ENCODE peak calls at places on chromosomes 1 and 21, in six cellular contexts. Q is HepG2, D is cardiac fibroblast, T is SK-N-SH, C is endodermal cell, R is cardiac muscle cell. N is an unnamed sample.

GRCh38 chr1:238652346-238652968 is 733.9 kb upstream of the CHRM3 start:
- DNase-seq in C (no peak), T (no peak), D (peak), R (no peak), Q (no peak), N (no peak)

GRCh38 chr1:77476460-77476859 is 194.6 kb downstream of the AK5 start:
- DNase-seq in D (no peak), C (no peak), Q (no peak), T (no peak), R (no peak), N (no peak)

GRCh38 chr1:241551759-241552638 is 19.8 kb downstream of the KMO start:
- DNase-seq in T (no peak), R (no peak), Q (no peak), C (no peak), D (peak), N (peak)

GRCh38 chr1:244353572-244354091 is 98.1 kb downstream of the ADSS2 start:
- DNase-seq in T (no peak), R (no peak), D (peak), Q (peak), C (peak), N (peak)

GRCh38 chr1:92240034-92240433 is 22.3 kb downstream of the C1orf146 start:
- DNase-seq in Q (no peak), T (no peak), C (no peak), D (no peak), R (peak), N (no peak)

GRCh38 chr1:25431495-25432363 is 1.0 kb downstream of the MACO1 start:
- DNase-seq in Q (no peak), D (peak), R (no peak), C (no peak), T (no peak), N (no peak)

GRCh38 chr1:64410217-64410616 is 59.7 kb upstream of the CACHD1 start:
- DNase-seq in C (no peak), R (no peak), Q (no peak), D (no peak), T (no peak), N (no peak)

GRCh38 chr1:63931468-63931867 is 157.7 kb downstream of the ROR1 start:
- DNase-seq in Q (no peak), R (no peak), C (no peak), T (no peak), D (peak), N (no peak)

GRCh38 chr1:39195166-39196111 is 9.1 kb upstream of the MACF1 start:
- DNase-seq in C (no peak), R (no peak), Q (no peak), D (peak), T (no peak), N (no peak)

GRCh38 chr1:24351918-24352637 is 32.9 kb downstream of the GRHL3 start:
- DNase-seq in C (no peak), Q (no peak), T (no peak), D (peak), R (no peak), N (no peak)

GRCh38 chr1:197799271-197799670 is 24.0 kb upstream of the DENND1B start:
- DNase-seq in T (no peak), C (peak), R (no peak), Q (no peak), D (peak), N (no peak)

GRCh38 chr1:168498159-168498609 is 45.6 kb downstream of the XCL2 start:
- DNase-seq in R (peak), C (no peak), D (peak), T (no peak), Q (no peak), N (no peak)

GRCh38 chr1:219171192-219171935 is 2.3 kb upstream of the LYPLAL1 start:
- DNase-seq in C (no peak), Q (peak), T (no peak), D (peak), R (no peak), N (no peak)

GRCh38 chr21:44448651-44449131 is 6.6 kb upstream of the LRRC3 start:
- DNase-seq in C (peak), D (no peak), R (peak), T (no peak), Q (peak), N (no peak)

GRCh38 chr1:3742439-3743298 is 9.6 kb upstream of the CCDC27 start:
- DNase-seq in Q (no peak), T (no peak), R (no peak), C (no peak), D (peak), N (no peak)

GRCh38 chr1:171084879-171085278 is 5.8 kb upstream of the FMO3 start:
- DNase-seq in T (no peak), Q (no peak), C (no peak), D (no peak), R (no peak), N (no peak)

GRCh38 chr1:23010734-23011449 is 4.8 kb downstream of the TEX46 start:
- DNase-seq in D (peak), T (no peak), R (no peak), C (no peak), Q (no peak), N (no peak)

GRCh38 chr1:21914880-21915640 is 22.1 kb downstream of the HSPG2 start:
- DNase-seq in Q (no peak), T (peak), C (no peak), D (no peak), R (no peak), N (no peak)

GRCh38 chr1:115183158-115183557 is 93.9 kb upstream of the TSPAN2 start:
- DNase-seq in R (no peak), T (no peak), C (peak), D (no peak), Q (no peak), N (no peak)

GRCh38 chr1:12525311-12526181 is 92.5 kb downstream of the DHRS3 start:
- DNase-seq in T (no peak), Q (peak), D (peak), R (no peak), C (no peak), N (no peak)

GRCh38 chr1:41846595-41846994 is 72.1 kb downstream of the HIVEP3 start:
- DNase-seq in R (no peak), Q (no peak), C (no peak), D (peak), T (no peak), N (no peak)

GRCh38 chr1:33378524-33378923 is 52.4 kb downstream of the PHC2 start:
- DNase-seq in C (no peak), T (no peak), D (no peak), R (no peak), Q (no peak), N (no peak)

GRCh38 chr1:12170263-12170671 is 3.5 kb downstream of the TNFRSF1B start:
- DNase-seq in D (no peak), Q (no peak), T (no peak), R (no peak), C (no peak), N (no peak)

GRCh38 chr1:158055854-158056253 is 62.4 kb downstream of the KIRREL1 start:
- DNase-seq in Q (no peak), D (no peak), T (no peak), C (peak), R (no peak), N (no peak)

GRCh38 chr1:34460193-34460592 is 283.5 kb downstream of the C1orf94 start:
- DNase-seq in T (peak), Q (peak), D (peak), C (peak), R (peak), N (peak)

GRCh38 chr1:26190373-26190987 is at the start of gene CATSPER4:
- DNase-seq in Q (peak), R (peak), T (no peak), C (peak), D (peak), N (no peak)

GRCh38 chr1:231040019-231040799 is at the start of gene FAM89A:
- DNase-seq in Q (no peak), T (peak), C (peak), D (no peak), R (peak), N (no peak)

GRCh38 chr21:35211767-35212166 is 162.7 kb upstream of the RUNX1 start:
- DNase-seq in T (no peak), Q (no peak), R (no peak), D (no peak), C (no peak), N (no peak)

GRCh38 chr1:155871390-155871789 is 12.0 kb downstream of the SYT11 start:
- DNase-seq in Q (no peak), C (no peak), D (peak), T (peak), R (peak), N (no peak)

GRCh38 chr1:54054438-54054749 is 986 bp downstream of the TCEANC2 start:
- DNase-seq in R (no peak), C (no peak), D (no peak), Q (no peak), T (no peak), N (no peak)

GRCh38 chr1:11431946-11432507 is 46.9 kb upstream of the DISP3 start:
- DNase-seq in C (no peak), D (no peak), R (no peak), Q (no peak), T (no peak), N (no peak)

GRCh38 chr1:39646232-39647081 is 7.0 kb upstream of the HEYL start:
- DNase-seq in Q (no peak), C (peak), T (peak), D (peak), R (peak), N (no peak)

GRCh38 chr1:95021085-95021484 is 51.7 kb downstream of the ALG14 start:
- DNase-seq in Q (no peak), C (no peak), T (no peak), D (no peak), R (no peak), N (no peak)

GRCh38 chr1:43558346-43558841 is 27.7 kb downstream of the PTPRF start:
- DNase-seq in C (peak), R (peak), D (no peak), T (peak), Q (no peak), N (no peak)

GRCh38 chr1:163703794-163704193 is 382.0 kb downstream of the NUF2 start:
- DNase-seq in Q (no peak), R (no peak), C (no peak), T (no peak), D (no peak), N (no peak)

GRCh38 chr1:166884040-166884642 is 8.1 kb upstream of the TADA1 start:
- DNase-seq in Q (no peak), R (peak), T (peak), D (peak), C (peak), N (no peak)

GRCh38 chr21:45724345-45724961 is 80.9 kb downstream of the PCBP3 start:
- DNase-seq in T (no peak), D (no peak), C (peak), R (no peak), Q (no peak), N (no peak)

GRCh38 chr1:115277276-115277675 is 60.8 kb downstream of the NGF start:
- DNase-seq in R (no peak), C (no peak), T (no peak), D (peak), Q (no peak), N (no peak)

GRCh38 chr21:26167593-26167992 is 3.0 kb downstream of the APP start:
- DNase-seq in R (no peak), Q (no peak), T (no peak), C (no peak), D (no peak), N (no peak)
- H3K4me3 ChIP-seq in R (peak), Q (peak), T (no peak), C (peak), D (no peak), N (no peak)

DNA sequence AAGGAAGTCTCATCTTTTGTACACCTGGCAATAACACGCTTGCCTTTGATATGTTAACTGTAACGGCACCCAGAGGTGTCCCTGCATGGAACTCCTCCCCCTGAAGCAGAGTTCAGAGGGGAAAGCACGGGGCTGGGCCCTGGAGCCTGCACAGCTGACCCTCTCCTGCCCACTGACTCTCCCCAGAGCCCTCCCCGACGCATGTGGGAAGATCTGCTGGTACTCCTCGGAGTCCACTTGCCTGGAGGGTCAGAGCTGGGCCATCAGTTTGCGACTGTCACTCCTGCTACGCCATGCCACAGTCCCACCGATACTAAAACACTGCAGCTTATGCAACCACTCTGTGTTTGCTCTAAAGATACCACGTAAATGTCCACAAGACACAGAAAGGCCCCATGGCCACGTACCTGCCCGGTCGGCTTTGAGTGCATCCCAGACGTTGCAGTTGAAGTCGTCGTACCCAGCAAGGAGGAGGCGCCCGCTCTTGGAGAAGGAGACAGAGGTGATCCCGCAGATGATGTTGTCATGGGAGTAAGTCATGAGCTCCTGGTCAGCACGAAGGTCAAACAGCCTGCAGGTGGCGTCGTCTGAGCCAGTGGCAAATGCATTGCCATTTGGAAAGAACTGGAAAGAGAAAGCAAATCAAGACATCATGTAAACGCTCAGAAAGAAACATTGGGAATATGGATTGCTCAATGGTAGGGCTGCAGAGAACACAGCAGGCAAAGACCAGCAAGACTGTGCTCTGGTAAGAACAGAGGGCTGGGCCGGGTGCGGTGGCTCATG is 10.6 kb upstream of the NADK start:
- DNase-seq in R (peak), Q (peak), C (peak), T (peak), D (peak), N (no peak)
- TF ChIP-seq CTCF in R (peak), Q (peak), C (peak), T (peak), D (peak), N (peak)

DNA sequence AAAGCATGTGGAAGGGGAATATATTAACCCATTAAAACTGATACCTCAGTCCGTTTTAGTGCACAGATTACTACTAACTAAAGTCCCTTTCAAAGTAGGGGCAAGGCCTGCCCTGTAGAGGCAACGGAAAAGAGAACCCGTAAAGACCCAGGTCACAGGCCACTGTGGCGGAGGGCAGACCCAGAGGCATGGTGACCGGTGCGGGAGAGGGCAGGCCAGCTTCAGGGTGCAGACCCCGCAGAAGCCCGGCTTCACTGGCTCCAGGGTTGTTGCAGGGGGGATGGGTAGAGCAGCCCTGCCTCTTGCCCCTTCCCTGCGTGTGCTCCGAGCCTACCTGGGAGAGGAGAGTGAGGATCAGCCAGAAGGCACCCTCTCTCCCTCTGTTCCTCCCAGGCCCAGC is 17.7 kb downstream of the CNTN2 start:
- DNase-seq in T (no peak), D (no peak), C (no peak), Q (no peak), R (no peak), N (no peak)
- H3K4me3 ChIP-seq in T (no peak), D (no peak), C (no peak), Q (no peak), R (no peak), N (no peak)

DNA sequence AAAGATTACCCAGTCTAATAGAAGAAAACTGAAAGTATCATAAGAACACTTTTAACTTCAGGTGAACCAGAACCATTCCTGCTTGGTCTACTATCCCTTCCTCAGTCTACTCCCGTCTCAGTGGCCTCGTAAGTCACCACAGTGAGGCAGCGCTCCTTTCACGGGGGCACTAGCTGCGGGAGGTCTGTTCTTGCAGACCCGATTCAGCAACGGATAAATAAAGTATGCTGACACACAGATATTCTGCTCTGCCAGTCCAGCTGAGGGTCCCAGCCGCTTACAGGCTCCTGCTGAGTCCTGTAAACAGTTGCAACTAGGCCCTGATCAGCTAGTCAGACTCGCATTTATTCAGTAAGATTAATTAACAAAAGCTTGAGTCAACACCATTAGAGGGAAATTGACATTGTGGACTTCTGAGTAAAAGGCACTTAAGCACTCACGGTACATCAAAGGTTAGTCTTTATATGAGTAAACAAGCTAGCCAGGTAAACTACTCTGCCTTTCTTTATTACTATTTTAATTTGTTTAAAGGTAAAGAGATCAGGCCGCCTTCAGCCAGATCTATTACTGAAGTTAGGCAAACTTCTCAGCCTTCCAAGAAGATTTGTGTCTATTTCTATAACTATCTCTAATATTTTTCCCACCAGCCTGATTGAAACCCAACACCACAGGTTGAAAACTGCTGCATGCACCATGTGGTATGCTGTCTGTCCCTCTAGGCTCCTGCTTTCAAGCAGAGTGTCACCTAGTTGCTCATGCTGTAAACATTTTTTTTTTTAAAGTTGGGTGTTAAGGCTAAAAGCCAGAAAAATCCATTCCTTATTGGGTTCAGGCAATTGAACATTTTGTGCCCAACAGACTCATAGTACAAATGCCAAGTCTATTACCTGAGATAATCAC is 87.7 kb downstream of the INTS7 start:
- DNase-seq in R (peak), D (no peak), T (no peak), Q (peak), C (peak), N (no peak)
- TF ChIP-seq CTCF in R (no peak), D (no peak), T (no peak), Q (no peak), C (no peak), N (no peak)